ENCODE peak calls at places on chromosome 7, in seven cellular contexts. B, F, W, N, M, Q and X are unnamed samples.

GRCh38 chr7:90224204-90224603 is 12.7 kb downstream of the STEAP2 start:
- DNase-seq in B (no peak), F (no peak), W (no peak), N (no peak), M (peak), Q (no peak), X (no peak)

GRCh38 chr7:130566898-130567280 is 75.0 kb downstream of the MEST start:
- DNase-seq in B (no peak), F (no peak), W (no peak), N (no peak), M (no peak), Q (no peak), X (no peak)

GRCh38 chr7:45035371-45035770 is 35.4 kb downstream of the CCM2 start:
- DNase-seq in B (no peak), F (no peak), W (no peak), N (no peak), M (no peak), Q (no peak), X (no peak)

GRCh38 chr7:96707901-96708774 is 1.5 kb downstream of the SEM1 start:
- DNase-seq in B (no peak), F (no peak), W (no peak), N (no peak), M (no peak), Q (no peak), X (no peak)

GRCh38 chr7:139124084-139124914 is 14.8 kb upstream of the ZC3HAV1 start:
- DNase-seq in B (no peak), F (no peak), W (no peak), N (no peak), M (peak), Q (no peak), X (no peak)

GRCh38 chr7:128174391-128174790 is 66.7 kb upstream of the LEP start:
- DNase-seq in B (no peak), F (no peak), W (no peak), N (no peak), M (no peak), Q (no peak), X (no peak)

GRCh38 chr7:155266440-155266839 is 31.2 kb upstream of the INSIG1 start:
- DNase-seq in B (no peak), F (no peak), W (no peak), N (no peak), M (no peak), Q (no peak), X (no peak)

GRCh38 chr7:1918063-1918645 is 248.1 kb downstream of the ELFN1 start:
- DNase-seq in B (no peak), F (no peak), W (no peak), N (no peak), M (no peak), Q (no peak), X (no peak)

GRCh38 chr7:108014747-108015682 is 12.1 kb upstream of the LAMB1 start:
- DNase-seq in B (no peak), F (no peak), W (peak), N (no peak), M (no peak), Q (no peak), X (no peak)

GRCh38 chr7:44959433-44959951 is 19.3 kb downstream of the MYO1G start:
- DNase-seq in B (no peak), F (no peak), W (peak), N (no peak), M (no peak), Q (peak), X (no peak)

GRCh38 chr7:31053986-31054385 is 1.9 kb downstream of the ADCYAP1R1 start:
- DNase-seq in B (no peak), F (no peak), W (no peak), N (no peak), M (no peak), Q (no peak), X (no peak)

GRCh38 chr7:129752760-129753159 is 141.2 kb downstream of the NRF1 start:
- DNase-seq in B (no peak), F (no peak), W (no peak), N (no peak), M (no peak), Q (no peak), X (no peak)